ENCODE peak calls at places on chromosomes 5 and 9, in five cellular contexts. One of them, this sample, is unnamed.

GRCh38 chr5:117188207-117188606 is 613.6 kb upstream of the SEMA6A start:
- DNase-seq in AG04450: no peak
- DNase-seq in cardiac fibroblast: no peak
- DNase-seq in aorta: no peak
- DNase-seq in dorsolateral prefrontal cortex: no peak
- DNase-seq in this sample: no peak

GRCh38 chr9:16002816-16003215 is 450.0 kb downstream of the CCDC171 start:
- DNase-seq in cardiac fibroblast: peak; percentile 75
- DNase-seq in dorsolateral prefrontal cortex: no peak
- DNase-seq in AG04450: no peak
- DNase-seq in aorta: no peak
- DNase-seq in this sample: no peak

GRCh38 chr5:178143901-178144300 is 9.8 kb downstream of the NHP2 start:
- DNase-seq in AG04450: peak; percentile 47
- DNase-seq in cardiac fibroblast: no peak
- DNase-seq in aorta: no peak
- DNase-seq in dorsolateral prefrontal cortex: no peak
- DNase-seq in this sample: no peak

GRCh38 chr5:37867634-37868033 is 27.8 kb upstream of the GDNF start:
- DNase-seq in cardiac fibroblast: no peak
- DNase-seq in dorsolateral prefrontal cortex: no peak
- DNase-seq in aorta: no peak
- DNase-seq in AG04450: no peak
- DNase-seq in this sample: no peak

GRCh38 chr9:76510041-76510440 is 51.1 kb downstream of the GCNT1 start:
- DNase-seq in dorsolateral prefrontal cortex: no peak
- DNase-seq in AG04450: no peak
- DNase-seq in aorta: no peak
- DNase-seq in cardiac fibroblast: peak; percentile 55
- DNase-seq in this sample: no peak

GRCh38 chr9:69746859-69747560 is 12.8 kb downstream of the PTAR1 start:
- DNase-seq in dorsolateral prefrontal cortex: no peak
- DNase-seq in cardiac fibroblast: no peak
- DNase-seq in aorta: no peak
- DNase-seq in AG04450: no peak
- DNase-seq in this sample: no peak

GRCh38 chr5:66617991-66618768 is 22.0 kb downstream of the MAST4 start:
- DNase-seq in aorta: no peak
- DNase-seq in cardiac fibroblast: no peak
- DNase-seq in AG04450: no peak
- DNase-seq in dorsolateral prefrontal cortex: no peak
- DNase-seq in this sample: no peak

GRCh38 chr5:5209101-5209500 is 69.0 kb downstream of the ADAMTS16 start:
- DNase-seq in AG04450: no peak
- DNase-seq in dorsolateral prefrontal cortex: no peak
- DNase-seq in aorta: no peak
- DNase-seq in cardiac fibroblast: no peak
- DNase-seq in this sample: no peak

GRCh38 chr5:107915413-107915812 is 244.7 kb upstream of the EFNA5 start:
- DNase-seq in cardiac fibroblast: peak; percentile 29
- DNase-seq in aorta: no peak
- DNase-seq in AG04450: no peak
- DNase-seq in dorsolateral prefrontal cortex: no peak
- DNase-seq in this sample: no peak

GRCh38 chr5:83570916-83571315 is 99.4 kb downstream of the VCAN start:
- DNase-seq in cardiac fibroblast: peak; percentile 81
- DNase-seq in AG04450: no peak
- DNase-seq in dorsolateral prefrontal cortex: no peak
- DNase-seq in aorta: no peak
- DNase-seq in this sample: no peak

GRCh38 chr5:141858084-141858765 is 20.0 kb downstream of the PCDH1 start:
- DNase-seq in AG04450: no peak
- DNase-seq in dorsolateral prefrontal cortex: no peak
- DNase-seq in aorta: no peak
- DNase-seq in cardiac fibroblast: no peak
- DNase-seq in this sample: peak; percentile 63

GRCh38 chr5:16673241-16673998 is 56.6 kb upstream of the RETREG1 start:
- DNase-seq in AG04450: no peak
- DNase-seq in dorsolateral prefrontal cortex: no peak
- DNase-seq in aorta: no peak
- DNase-seq in cardiac fibroblast: no peak
- DNase-seq in this sample: no peak

GRCh38 chr5:112597831-112598230 is 139.9 kb upstream of the APC start:
- DNase-seq in cardiac fibroblast: no peak
- DNase-seq in AG04450: no peak
- DNase-seq in aorta: no peak
- DNase-seq in dorsolateral prefrontal cortex: no peak
- DNase-seq in this sample: no peak

GRCh38 chr5:179821298-179822058 is 773 bp downstream of the SQSTM1 start:
- DNase-seq in AG04450: peak; percentile 75
- DNase-seq in aorta: peak; percentile 98
- DNase-seq in dorsolateral prefrontal cortex: peak; percentile 90
- DNase-seq in cardiac fibroblast: peak; percentile 96
- DNase-seq in this sample: peak; percentile 95

GRCh38 chr9:17462869-17463464 is 115.9 kb upstream of the SH3GL2 start:
- DNase-seq in dorsolateral prefrontal cortex: no peak
- DNase-seq in AG04450: peak; percentile 45
- DNase-seq in aorta: no peak
- DNase-seq in cardiac fibroblast: peak; percentile 80
- DNase-seq in this sample: peak; percentile 44

GRCh38 chr9:85262333-85262732 is 479.4 kb downstream of the AGTPBP1 start:
- DNase-seq in cardiac fibroblast: no peak
- DNase-seq in AG04450: no peak
- DNase-seq in aorta: no peak
- DNase-seq in dorsolateral prefrontal cortex: no peak
- DNase-seq in this sample: no peak

GRCh38 chr9:70420267-70421019 is 6.0 kb upstream of the KLF9 start:
- DNase-seq in AG04450: no peak
- DNase-seq in dorsolateral prefrontal cortex: peak; percentile 92
- DNase-seq in cardiac fibroblast: peak; percentile 93
- DNase-seq in aorta: peak; percentile 97
- DNase-seq in this sample: peak; percentile 91

GRCh38 chr5:135154961-135155360 is 120.9 kb upstream of the PITX1 start:
- DNase-seq in aorta: peak; percentile 16
- DNase-seq in dorsolateral prefrontal cortex: no peak
- DNase-seq in AG04450: no peak
- DNase-seq in cardiac fibroblast: no peak
- DNase-seq in this sample: no peak

GRCh38 chr5:158039911-158040347 is 181.0 kb upstream of the CLINT1 start:
- DNase-seq in aorta: no peak
- DNase-seq in AG04450: no peak
- DNase-seq in cardiac fibroblast: peak; percentile 5
- DNase-seq in dorsolateral prefrontal cortex: no peak
- DNase-seq in this sample: no peak

GRCh38 chr5:133612021-133612860 is at the start of gene FSTL4:
- DNase-seq in cardiac fibroblast: no peak
- DNase-seq in aorta: no peak
- DNase-seq in AG04450: no peak
- DNase-seq in dorsolateral prefrontal cortex: peak; percentile 57
- DNase-seq in this sample: peak; percentile 36

GRCh38 chr5:52007230-52007858 is 624.1 kb downstream of the ISL1 start:
- DNase-seq in cardiac fibroblast: peak; percentile 49
- DNase-seq in aorta: no peak
- DNase-seq in dorsolateral prefrontal cortex: no peak
- DNase-seq in AG04450: no peak
- DNase-seq in this sample: peak; percentile 53

GRCh38 chr5:2742921-2743679 is 8.4 kb downstream of the IRX2 start:
- DNase-seq in aorta: no peak
- DNase-seq in dorsolateral prefrontal cortex: no peak
- DNase-seq in cardiac fibroblast: no peak
- DNase-seq in AG04450: no peak
- DNase-seq in this sample: no peak

GRCh38 chr5:54083851-54084250 is 226.5 kb downstream of the ARL15 start:
- DNase-seq in cardiac fibroblast: peak; percentile 15
- DNase-seq in aorta: no peak
- DNase-seq in AG04450: no peak
- DNase-seq in dorsolateral prefrontal cortex: no peak
- DNase-seq in this sample: no peak

GRCh38 chr5:155729684-155730059 is 597.3 kb upstream of the SGCD start:
- DNase-seq in dorsolateral prefrontal cortex: peak; percentile 75
- DNase-seq in AG04450: no peak
- DNase-seq in aorta: peak; percentile 73
- DNase-seq in cardiac fibroblast: no peak
- DNase-seq in this sample: no peak

GRCh38 chr5:96431376-96432244 is 1.4 kb downstream of the PCSK1 start:
- DNase-seq in aorta: peak; percentile 82
- DNase-seq in AG04450: no peak
- DNase-seq in dorsolateral prefrontal cortex: no peak
- DNase-seq in cardiac fibroblast: peak; percentile 79
- DNase-seq in this sample: no peak

GRCh38 chr9:126406075-126406675 is 79.5 kb downstream of the MVB12B start:
- DNase-seq in dorsolateral prefrontal cortex: no peak
- DNase-seq in AG04450: no peak
- DNase-seq in cardiac fibroblast: no peak
- DNase-seq in aorta: no peak
- DNase-seq in this sample: no peak

GRCh38 chr5:120538149-120538548 is 74.0 kb downstream of the PRR16 start:
- DNase-seq in dorsolateral prefrontal cortex: no peak
- DNase-seq in AG04450: no peak
- DNase-seq in aorta: no peak
- DNase-seq in cardiac fibroblast: peak; percentile 83
- DNase-seq in this sample: no peak

GRCh38 chr5:112929336-112930081 is 7.5 kb upstream of the REEP5 start:
- DNase-seq in aorta: no peak
- DNase-seq in AG04450: no peak
- DNase-seq in dorsolateral prefrontal cortex: no peak
- DNase-seq in cardiac fibroblast: no peak
- DNase-seq in this sample: no peak

GRCh38 chr9:100425758-100426157 is 1.2 kb upstream of the MSANTD3 start:
- DNase-seq in cardiac fibroblast: no peak
- DNase-seq in AG04450: no peak
- DNase-seq in aorta: no peak
- DNase-seq in dorsolateral prefrontal cortex: no peak
- DNase-seq in this sample: no peak

GRCh38 chr9:18379073-18379811 is 94.7 kb upstream of the ADAMTSL1 start:
- DNase-seq in aorta: no peak
- DNase-seq in AG04450: peak; percentile 82
- DNase-seq in dorsolateral prefrontal cortex: no peak
- DNase-seq in cardiac fibroblast: peak; percentile 92
- DNase-seq in this sample: no peak

GRCh38 chr9:132351404-132352050 is 3.3 kb downstream of the SETX start:
- DNase-seq in AG04450: no peak
- DNase-seq in aorta: no peak
- DNase-seq in dorsolateral prefrontal cortex: no peak
- DNase-seq in cardiac fibroblast: no peak
- DNase-seq in this sample: peak; percentile 10
- H3K4me3 ChIP-seq in AG04450: no peak overlapping the region
- H3K4me3 ChIP-seq in aorta: no peak overlapping the region
- H3K4me3 ChIP-seq in dorsolateral prefrontal cortex: peak overlapping the region; percentile 12
- H3K4me3 ChIP-seq in cardiac fibroblast: no peak overlapping the region
- H3K4me3 ChIP-seq in this sample: no peak overlapping the region

GRCh38 chr9:134811673-134812668 is 68.6 kb upstream of the FCN2 start:
- DNase-seq in AG04450: peak; percentile 72
- DNase-seq in aorta: no peak
- DNase-seq in cardiac fibroblast: peak; percentile 33
- DNase-seq in dorsolateral prefrontal cortex: no peak
- DNase-seq in this sample: no peak
- H3K4me3 ChIP-seq in AG04450: no peak overlapping the region
- H3K4me3 ChIP-seq in aorta: no peak overlapping the region
- H3K4me3 ChIP-seq in cardiac fibroblast: no peak overlapping the region
- H3K4me3 ChIP-seq in dorsolateral prefrontal cortex: no peak overlapping the region
- H3K4me3 ChIP-seq in this sample: no peak overlapping the region

GRCh38 chr9:34990908-34991832 is 1.6 kb downstream of the DNAJB5 start:
- DNase-seq in AG04450: no peak
- DNase-seq in aorta: peak; percentile 84
- DNase-seq in dorsolateral prefrontal cortex: no peak
- DNase-seq in cardiac fibroblast: no peak
- DNase-seq in this sample: no peak
- H3K4me3 ChIP-seq in AG04450: peak overlapping the region; percentile 87
- H3K4me3 ChIP-seq in aorta: no peak overlapping the region
- H3K4me3 ChIP-seq in dorsolateral prefrontal cortex: peak overlapping the region; percentile 87
- H3K4me3 ChIP-seq in cardiac fibroblast: no peak overlapping the region
- H3K4me3 ChIP-seq in this sample: no peak overlapping the region

DNA sequence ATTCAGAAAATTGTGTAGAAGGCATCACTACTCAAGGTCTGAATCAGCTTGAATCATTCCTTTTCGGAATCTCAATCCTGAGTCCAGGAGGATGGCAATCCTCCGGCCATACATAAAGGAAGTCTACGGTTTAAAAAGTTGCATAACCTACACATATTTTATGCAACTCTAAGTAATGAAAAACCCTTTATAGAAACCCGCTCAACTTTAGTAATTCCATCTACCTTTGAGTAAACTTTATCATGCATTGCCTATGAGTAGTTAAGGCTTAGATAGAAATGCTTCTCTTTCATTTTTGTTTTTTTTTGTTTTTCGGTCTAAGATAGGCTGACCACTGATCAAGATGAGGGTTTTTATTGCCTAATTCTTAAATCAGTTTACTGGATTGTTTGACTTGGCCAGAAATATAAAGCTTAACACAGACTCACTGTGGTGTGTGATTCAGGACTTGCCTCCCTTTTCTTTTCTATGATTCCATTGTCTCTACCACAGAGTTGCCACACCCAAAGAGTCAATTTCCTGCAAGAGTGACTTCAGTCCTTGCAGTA is 85.0 kb downstream of the LURAP1L start:
- DNase-seq in dorsolateral prefrontal cortex: no peak
- DNase-seq in cardiac fibroblast: peak; percentile 96
- DNase-seq in AG04450: peak; percentile 11
- DNase-seq in aorta: no peak
- DNase-seq in this sample: peak; percentile 62
- H3K4me3 ChIP-seq in dorsolateral prefrontal cortex: no peak overlapping the region
- H3K4me3 ChIP-seq in cardiac fibroblast: no peak overlapping the region
- H3K4me3 ChIP-seq in AG04450: peak overlapping the region; percentile 8
- H3K4me3 ChIP-seq in aorta: no peak overlapping the region
- H3K4me3 ChIP-seq in this sample: no peak overlapping the region

GRCh38 chr9:124852121-124852828 is 985 bp upstream of the WDR38 start:
- DNase-seq in aorta: no peak
- DNase-seq in dorsolateral prefrontal cortex: no peak
- DNase-seq in AG04450: no peak
- DNase-seq in cardiac fibroblast: no peak
- DNase-seq in this sample: no peak

GRCh38 chr9:124854822-124855221 is 1.6 kb downstream of the WDR38 start:
- DNase-seq in aorta: no peak
- DNase-seq in dorsolateral prefrontal cortex: no peak
- DNase-seq in cardiac fibroblast: no peak
- DNase-seq in AG04450: no peak
- DNase-seq in this sample: no peak

GRCh38 chr9:124853605-124854143 is 414 bp downstream of the WDR38 start:
- DNase-seq in aorta: no peak
- DNase-seq in dorsolateral prefrontal cortex: no peak
- DNase-seq in cardiac fibroblast: no peak
- DNase-seq in AG04450: no peak
- DNase-seq in this sample: no peak

GRCh38 chr9:124854161-124854560 is 901 bp downstream of the WDR38 start:
- DNase-seq in cardiac fibroblast: no peak
- DNase-seq in dorsolateral prefrontal cortex: no peak
- DNase-seq in AG04450: no peak
- DNase-seq in aorta: no peak
- DNase-seq in this sample: no peak

GRCh38 chr9:124852829-124853531 is at the start of gene WDR38:
- DNase-seq in cardiac fibroblast: peak; percentile 75
- DNase-seq in aorta: peak; percentile 91
- DNase-seq in AG04450: no peak
- DNase-seq in dorsolateral prefrontal cortex: no peak
- DNase-seq in this sample: peak; percentile 68
- H3K4me3 ChIP-seq in cardiac fibroblast: peak within 1 kb of the TSS; percentile 41
- H3K4me3 ChIP-seq in aorta: no peak within 1 kb of the TSS
- H3K4me3 ChIP-seq in AG04450: peak within 1 kb of the TSS; percentile 61
- H3K4me3 ChIP-seq in dorsolateral prefrontal cortex: peak within 1 kb of the TSS; percentile 59
- H3K4me3 ChIP-seq in this sample: no peak within 1 kb of the TSS